ENCODE peak calls at places on chromosome 12, in seven cellular contexts. One of them, this sample, is unnamed.

GRCh38 chr12:86137936-86138335 is 118.3 kb downstream of the MGAT4C start:
- DNase-seq in A549: no peak
- DNase-seq in endothelial cell of umbilical vein: peak; percentile 70
- DNase-seq in transverse colon: no peak
- DNase-seq in adrenal gland: no peak
- DNase-seq in stomach: no peak
- DNase-seq in Peyer's patch: no peak
- DNase-seq in this sample: no peak

GRCh38 chr12:26188641-26189040 is 6.7 kb upstream of the SSPN start:
- DNase-seq in stomach: no peak
- DNase-seq in transverse colon: no peak
- DNase-seq in Peyer's patch: no peak
- DNase-seq in adrenal gland: no peak
- DNase-seq in A549: no peak
- DNase-seq in endothelial cell of umbilical vein: no peak
- DNase-seq in this sample: no peak

GRCh38 chr12:104672501-104673265 is 215.9 kb downstream of the CHST11 start:
- DNase-seq in Peyer's patch: no peak
- DNase-seq in adrenal gland: peak; percentile 91
- DNase-seq in stomach: no peak
- DNase-seq in endothelial cell of umbilical vein: no peak
- DNase-seq in A549: peak; percentile 19
- DNase-seq in transverse colon: no peak
- DNase-seq in this sample: no peak

GRCh38 chr12:123034022-123034541 is 53.6 kb downstream of the ARL6IP4 start:
- DNase-seq in transverse colon: no peak
- DNase-seq in endothelial cell of umbilical vein: no peak
- DNase-seq in adrenal gland: no peak
- DNase-seq in stomach: no peak
- DNase-seq in A549: no peak
- DNase-seq in Peyer's patch: no peak
- DNase-seq in this sample: no peak

GRCh38 chr12:7131502-7131866 is 1.3 kb downstream of the CLSTN3 start:
- DNase-seq in A549: no peak
- DNase-seq in adrenal gland: no peak
- DNase-seq in transverse colon: no peak
- DNase-seq in stomach: no peak
- DNase-seq in Peyer's patch: no peak
- DNase-seq in endothelial cell of umbilical vein: no peak
- DNase-seq in this sample: no peak

GRCh38 chr12:42118136-42118879 is 26.4 kb downstream of the GXYLT1 start:
- DNase-seq in stomach: no peak
- DNase-seq in transverse colon: no peak
- DNase-seq in A549: no peak
- DNase-seq in endothelial cell of umbilical vein: no peak
- DNase-seq in adrenal gland: no peak
- DNase-seq in Peyer's patch: no peak
- DNase-seq in this sample: no peak

GRCh38 chr12:121095544-121096198 is 37.0 kb upstream of the P2RX7 start:
- DNase-seq in transverse colon: peak; percentile 76
- DNase-seq in A549: peak; percentile 96
- DNase-seq in Peyer's patch: peak; percentile 64
- DNase-seq in adrenal gland: peak; percentile 48
- DNase-seq in stomach: peak; percentile 78
- DNase-seq in endothelial cell of umbilical vein: peak; percentile 83
- DNase-seq in this sample: peak; percentile 25

GRCh38 chr12:12518464-12518845 is 44.2 kb downstream of the DUSP16 start:
- DNase-seq in adrenal gland: no peak
- DNase-seq in stomach: no peak
- DNase-seq in A549: no peak
- DNase-seq in transverse colon: no peak
- DNase-seq in Peyer's patch: no peak
- DNase-seq in endothelial cell of umbilical vein: no peak
- DNase-seq in this sample: no peak

GRCh38 chr12:26606911-26607310 is 226.1 kb downstream of the ITPR2 start:
- DNase-seq in Peyer's patch: no peak
- DNase-seq in transverse colon: no peak
- DNase-seq in endothelial cell of umbilical vein: no peak
- DNase-seq in A549: no peak
- DNase-seq in adrenal gland: no peak
- DNase-seq in stomach: no peak
- DNase-seq in this sample: no peak

GRCh38 chr12:104863549-104863948 is 94.5 kb downstream of the SLC41A2 start:
- DNase-seq in stomach: no peak
- DNase-seq in endothelial cell of umbilical vein: no peak
- DNase-seq in transverse colon: no peak
- DNase-seq in adrenal gland: no peak
- DNase-seq in Peyer's patch: no peak
- DNase-seq in A549: no peak
- DNase-seq in this sample: no peak

GRCh38 chr12:12890492-12890814 is 909 bp upstream of the GPRC5A start:
- DNase-seq in endothelial cell of umbilical vein: peak; percentile 83
- DNase-seq in Peyer's patch: no peak
- DNase-seq in A549: peak; percentile 48
- DNase-seq in transverse colon: no peak
- DNase-seq in adrenal gland: peak; percentile 21
- DNase-seq in stomach: peak; percentile 54
- DNase-seq in this sample: no peak

GRCh38 chr12:101172316-101172715 is 37.7 kb downstream of the SLC5A8 start:
- DNase-seq in transverse colon: peak; percentile 21
- DNase-seq in adrenal gland: peak; percentile 27
- DNase-seq in endothelial cell of umbilical vein: no peak
- DNase-seq in A549: no peak
- DNase-seq in Peyer's patch: no peak
- DNase-seq in stomach: no peak
- DNase-seq in this sample: no peak

GRCh38 chr12:15563683-15564082 is 225.5 kb downstream of the EPS8 start:
- DNase-seq in transverse colon: no peak
- DNase-seq in Peyer's patch: no peak
- DNase-seq in stomach: no peak
- DNase-seq in adrenal gland: no peak
- DNase-seq in endothelial cell of umbilical vein: peak; percentile 49
- DNase-seq in A549: no peak
- DNase-seq in this sample: no peak

GRCh38 chr12:13425766-13426165 is 229.2 kb downstream of the EMP1 start:
- DNase-seq in stomach: no peak
- DNase-seq in Peyer's patch: no peak
- DNase-seq in endothelial cell of umbilical vein: no peak
- DNase-seq in adrenal gland: no peak
- DNase-seq in A549: no peak
- DNase-seq in transverse colon: no peak
- DNase-seq in this sample: no peak

DNA sequence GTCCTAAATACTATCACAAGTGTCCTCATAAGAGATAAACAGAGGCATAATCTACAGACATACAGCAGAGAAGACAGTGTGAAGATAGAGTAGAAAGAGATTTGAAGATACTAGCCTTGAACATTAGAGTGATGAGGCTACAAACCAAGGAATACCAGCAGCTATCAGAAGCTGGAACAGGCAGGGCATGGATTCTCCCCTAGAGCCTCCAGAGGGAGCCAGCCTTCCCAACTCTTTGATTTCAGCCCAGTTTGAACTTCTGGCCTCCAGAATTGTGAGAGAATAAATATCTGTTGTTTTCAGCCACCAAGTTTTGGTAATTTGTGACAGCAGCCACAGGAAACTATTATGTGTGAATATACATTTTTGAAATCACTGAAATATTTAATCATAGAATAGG is 47.2 kb downstream of the CCDC91 start:
- DNase-seq in stomach: no peak
- DNase-seq in transverse colon: no peak
- DNase-seq in A549: no peak
- DNase-seq in endothelial cell of umbilical vein: no peak
- DNase-seq in Peyer's patch: no peak
- DNase-seq in adrenal gland: no peak
- DNase-seq in this sample: no peak
- TF ChIP-seq CTCF in stomach: no peak
- TF ChIP-seq CTCF in transverse colon: no peak
- TF ChIP-seq CTCF in A549: no peak
- TF ChIP-seq CTCF in endothelial cell of umbilical vein: no peak
- TF ChIP-seq CTCF in Peyer's patch: no peak
- TF ChIP-seq CTCF in adrenal gland: no peak
- TF ChIP-seq CTCF in this sample: no peak

GRCh38 chr12:54017845-54018607 is 9.2 kb downstream of the HOXC8 start:
- DNase-seq in transverse colon: peak; percentile 63
- DNase-seq in Peyer's patch: peak; percentile 80
- DNase-seq in adrenal gland: peak; percentile 84
- DNase-seq in A549: peak; percentile 92
- DNase-seq in stomach: peak; percentile 67
- DNase-seq in endothelial cell of umbilical vein: peak; percentile 65
- DNase-seq in this sample: peak; percentile 98

GRCh38 chr12:54016478-54016964 is 7.7 kb downstream of the HOXC8 start:
- DNase-seq in A549: peak; percentile 78
- DNase-seq in adrenal gland: peak; percentile 56
- DNase-seq in Peyer's patch: no peak
- DNase-seq in stomach: no peak
- DNase-seq in endothelial cell of umbilical vein: no peak
- DNase-seq in transverse colon: no peak
- DNase-seq in this sample: peak; percentile 73

GRCh38 chr12:54016051-54016450 is 7.3 kb downstream of the HOXC8 start:
- DNase-seq in endothelial cell of umbilical vein: no peak
- DNase-seq in A549: no peak
- DNase-seq in transverse colon: no peak
- DNase-seq in adrenal gland: no peak
- DNase-seq in Peyer's patch: no peak
- DNase-seq in stomach: no peak
- DNase-seq in this sample: no peak

GRCh38 chr12:54018608-54018984 is 9.6 kb upstream of the HOXC6 start:
- DNase-seq in transverse colon: no peak
- DNase-seq in Peyer's patch: no peak
- DNase-seq in endothelial cell of umbilical vein: no peak
- DNase-seq in A549: peak; percentile 39
- DNase-seq in adrenal gland: no peak
- DNase-seq in stomach: no peak
- DNase-seq in this sample: peak; percentile 95

GRCh38 chr12:54017027-54017788 is 8.4 kb downstream of the HOXC8 start:
- DNase-seq in Peyer's patch: no peak
- DNase-seq in endothelial cell of umbilical vein: no peak
- DNase-seq in transverse colon: no peak
- DNase-seq in A549: peak; percentile 83
- DNase-seq in stomach: no peak
- DNase-seq in adrenal gland: no peak
- DNase-seq in this sample: no peak
- TF ChIP-seq POLR2A in Peyer's patch: no peak
- TF ChIP-seq POLR2A in endothelial cell of umbilical vein: no peak
- TF ChIP-seq POLR2A in transverse colon: no peak
- TF ChIP-seq POLR2A in A549: peak; percentile 17
- TF ChIP-seq POLR2A in stomach: no peak
- TF ChIP-seq POLR2A in adrenal gland: no peak
- TF ChIP-seq POLR2A in this sample: no peak

GRCh38 chr12:10715491-10715890 is 7.6 kb downstream of the YBX3 start:
- DNase-seq in A549: no peak
- DNase-seq in stomach: no peak
- DNase-seq in Peyer's patch: no peak
- DNase-seq in adrenal gland: no peak
- DNase-seq in transverse colon: no peak
- DNase-seq in endothelial cell of umbilical vein: no peak
- DNase-seq in this sample: no peak

GRCh38 chr12:10718279-10718821 is 4.8 kb downstream of the YBX3 start:
- DNase-seq in endothelial cell of umbilical vein: peak; percentile 69
- DNase-seq in transverse colon: no peak
- DNase-seq in adrenal gland: no peak
- DNase-seq in A549: no peak
- DNase-seq in Peyer's patch: no peak
- DNase-seq in stomach: no peak
- DNase-seq in this sample: no peak

GRCh38 chr12:10716277-10716676 is 6.8 kb downstream of the YBX3 start:
- DNase-seq in endothelial cell of umbilical vein: no peak
- DNase-seq in A549: no peak
- DNase-seq in stomach: no peak
- DNase-seq in transverse colon: no peak
- DNase-seq in Peyer's patch: no peak
- DNase-seq in adrenal gland: no peak
- DNase-seq in this sample: no peak

GRCh38 chr12:10717410-10717809 is 5.7 kb downstream of the YBX3 start:
- DNase-seq in transverse colon: no peak
- DNase-seq in endothelial cell of umbilical vein: peak; percentile 88
- DNase-seq in A549: no peak
- DNase-seq in stomach: no peak
- DNase-seq in Peyer's patch: no peak
- DNase-seq in adrenal gland: no peak
- DNase-seq in this sample: no peak

DNA sequence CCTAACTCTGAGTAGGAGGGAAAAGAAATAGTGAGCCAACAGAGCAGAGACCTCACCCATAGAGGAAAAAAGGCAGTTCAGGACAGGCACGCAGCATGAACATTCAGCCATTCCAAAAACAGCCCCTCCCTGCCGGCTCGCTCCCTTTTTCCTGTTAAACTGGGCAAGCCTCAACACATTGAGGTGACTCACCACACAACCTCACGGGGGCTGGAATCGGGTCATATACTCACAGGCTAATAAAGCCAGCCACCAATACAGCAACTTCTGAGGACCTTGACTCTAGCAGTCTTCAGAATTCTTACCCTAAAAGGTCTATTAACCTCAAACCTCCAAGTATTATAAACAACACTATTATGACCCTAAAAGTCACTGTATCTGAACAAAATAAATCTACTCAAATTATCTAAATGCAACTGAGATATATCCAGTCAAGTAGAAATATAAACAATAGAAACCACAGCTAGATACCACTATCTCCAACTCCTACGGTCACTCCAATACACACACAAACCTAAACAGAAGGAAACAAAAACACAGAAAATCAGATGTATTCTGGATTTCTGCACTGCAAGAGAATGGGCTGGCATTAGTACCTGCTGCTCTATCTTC is 6.3 kb downstream of the YBX3 start:
- DNase-seq in endothelial cell of umbilical vein: peak; percentile 95
- DNase-seq in stomach: peak; percentile 73
- DNase-seq in A549: peak; percentile 51
- DNase-seq in Peyer's patch: peak; percentile 31
- DNase-seq in adrenal gland: peak; percentile 87
- DNase-seq in transverse colon: peak; percentile 70
- DNase-seq in this sample: peak; percentile 91
- H3K4me3 ChIP-seq in endothelial cell of umbilical vein: peak overlapping the region; percentile 44
- H3K4me3 ChIP-seq in stomach: peak overlapping the region; percentile 82
- H3K4me3 ChIP-seq in A549: peak overlapping the region; percentile 4
- H3K4me3 ChIP-seq in Peyer's patch: no peak overlapping the region
- H3K4me3 ChIP-seq in adrenal gland: no peak overlapping the region
- H3K4me3 ChIP-seq in transverse colon: no peak overlapping the region
- H3K4me3 ChIP-seq in this sample: no peak overlapping the region

GRCh38 chr12:24411948-24412347 is 462.5 kb upstream of the SOX5 start:
- DNase-seq in Peyer's patch: no peak
- DNase-seq in adrenal gland: no peak
- DNase-seq in A549: no peak
- DNase-seq in stomach: no peak
- DNase-seq in endothelial cell of umbilical vein: no peak
- DNase-seq in transverse colon: no peak
- DNase-seq in this sample: no peak

GRCh38 chr12:24418157-24418556 is 468.7 kb upstream of the SOX5 start:
- DNase-seq in stomach: no peak
- DNase-seq in transverse colon: no peak
- DNase-seq in endothelial cell of umbilical vein: no peak
- DNase-seq in adrenal gland: no peak
- DNase-seq in Peyer's patch: no peak
- DNase-seq in A549: no peak
- DNase-seq in this sample: no peak

GRCh38 chr12:24416423-24417109 is 467.1 kb upstream of the SOX5 start:
- DNase-seq in transverse colon: no peak
- DNase-seq in A549: no peak
- DNase-seq in Peyer's patch: no peak
- DNase-seq in stomach: no peak
- DNase-seq in endothelial cell of umbilical vein: no peak
- DNase-seq in adrenal gland: no peak
- DNase-seq in this sample: no peak

GRCh38 chr12:24414421-24414820 is 465.0 kb upstream of the SOX5 start:
- DNase-seq in stomach: no peak
- DNase-seq in transverse colon: no peak
- DNase-seq in endothelial cell of umbilical vein: peak; percentile 11
- DNase-seq in Peyer's patch: no peak
- DNase-seq in adrenal gland: no peak
- DNase-seq in A549: no peak
- DNase-seq in this sample: no peak

GRCh38 chr12:24415934-24416333 is 466.5 kb upstream of the SOX5 start:
- DNase-seq in Peyer's patch: no peak
- DNase-seq in A549: no peak
- DNase-seq in transverse colon: no peak
- DNase-seq in adrenal gland: no peak
- DNase-seq in endothelial cell of umbilical vein: no peak
- DNase-seq in stomach: no peak
- DNase-seq in this sample: no peak
- TF ChIP-seq CTCF in Peyer's patch: no peak
- TF ChIP-seq CTCF in A549: no peak
- TF ChIP-seq CTCF in transverse colon: no peak
- TF ChIP-seq CTCF in adrenal gland: no peak
- TF ChIP-seq CTCF in endothelial cell of umbilical vein: no peak
- TF ChIP-seq CTCF in stomach: no peak
- TF ChIP-seq CTCF in this sample: no peak

This sample was measured in lower leg skin.